ENCODE peak calls at places on chromosomes 4 and X, in four cellular contexts. Y is HEK293T, A is K562, V is GM12878. X is an unnamed sample.

GRCh38 chrX:56764153-56764974 is 35.3 kb downstream of the NBDY start:
- DNase-seq in Y (peak; percentile 60), A (peak; percentile 39), V (peak; percentile 99), X (peak; percentile 48)

GRCh38 chrX:54509401-54509800 is 13.4 kb upstream of the FGD1 start:
- DNase-seq in Y (no peak), A (no peak), V (no peak), X (no peak)

GRCh38 chr4:153154010-153154975 is 50.0 kb upstream of the TRIM2 start:
- DNase-seq in Y (no peak), A (no peak), V (no peak), X (no peak)

GRCh38 chrX:48917139-48917980 is 1.5 kb downstream of the PIM2 start:
- DNase-seq in Y (peak; percentile 90), A (peak; percentile 76), V (peak; percentile 88), X (peak; percentile 88)

GRCh38 chr4:98565646-98566403 is 92.6 kb downstream of the TSPAN5 start:
- DNase-seq in Y (no peak), A (no peak), V (no peak), X (no peak)

GRCh38 chrX:22389544-22390243 is 117.0 kb downstream of the CBLL2 start:
- DNase-seq in Y (peak; percentile 16), A (no peak), V (no peak), X (no peak)

GRCh38 chr4:112173593-112174559 is 28.6 kb downstream of the FAM241A start:
- DNase-seq in Y (no peak), A (no peak), V (no peak), X (no peak)

GRCh38 chr4:25953740-25954139 is 39.7 kb downstream of the SMIM20 start:
- DNase-seq in Y (no peak), A (no peak), V (no peak), X (peak; percentile 21)

GRCh38 chr4:141099326-141099725 is 33.9 kb downstream of the RNF150 start:
- DNase-seq in Y (no peak), A (no peak), V (no peak), X (no peak)

GRCh38 chrX:78593701-78594100 is 65.4 kb downstream of the RTL3 start:
- DNase-seq in Y (no peak), A (no peak), V (no peak), X (no peak)

GRCh38 chrX:147912093-147912801 is 528 bp downstream of the FMR1 start:
- DNase-seq in Y (peak; percentile 34), A (peak; percentile 15), V (no peak), X (no peak)

GRCh38 chr4:52627876-52628275 is 31.2 kb downstream of the USP46 start:
- DNase-seq in Y (no peak), A (no peak), V (no peak), X (no peak)

GRCh38 chr4:65865489-65865888 is 195.2 kb upstream of the EPHA5 start:
- DNase-seq in Y (peak; percentile 18), A (no peak), V (no peak), X (peak; percentile 13)

GRCh38 chrX:45472968-45473367 is 272.3 kb upstream of the DIPK2B start:
- DNase-seq in Y (no peak), A (no peak), V (no peak), X (no peak)

GRCh38 chrX:13939741-13940597 is 89.7 kb downstream of the GEMIN8 start:
- DNase-seq in Y (no peak), A (no peak), V (no peak), X (no peak)

GRCh38 chr4:36676139-36677050 is 395.0 kb downstream of the DTHD1 start:
- DNase-seq in Y (no peak), A (no peak), V (no peak), X (no peak)

GRCh38 chr4:104516884-104517283 is 22.2 kb upstream of the CXXC4 start:
- DNase-seq in Y (no peak), A (no peak), V (no peak), X (no peak)

GRCh38 chr4:163391756-163392155 is 48.1 kb downstream of the NPY5R start:
- DNase-seq in Y (no peak), A (no peak), V (no peak), X (no peak)

GRCh38 chr4:120616041-120616440 is 306.5 kb downstream of the PRDM5 start:
- DNase-seq in Y (no peak), A (no peak), V (no peak), X (no peak)

GRCh38 chr4:2827874-2828751 is 15.5 kb upstream of the ADD1 start:
- DNase-seq in Y (no peak), A (no peak), V (no peak), X (no peak)

GRCh38 chr4:24024157-24024556 is 134.3 kb upstream of the PPARGC1A start:
- DNase-seq in Y (no peak), A (no peak), V (no peak), X (no peak)

GRCh38 chr4:24024597-24024996 is 134.8 kb upstream of the PPARGC1A start:
- DNase-seq in Y (no peak), A (no peak), V (no peak), X (no peak)
- TF ChIP-seq TARDBP in Y (no peak), A (no peak), V (no peak), X (no peak)

DNA sequence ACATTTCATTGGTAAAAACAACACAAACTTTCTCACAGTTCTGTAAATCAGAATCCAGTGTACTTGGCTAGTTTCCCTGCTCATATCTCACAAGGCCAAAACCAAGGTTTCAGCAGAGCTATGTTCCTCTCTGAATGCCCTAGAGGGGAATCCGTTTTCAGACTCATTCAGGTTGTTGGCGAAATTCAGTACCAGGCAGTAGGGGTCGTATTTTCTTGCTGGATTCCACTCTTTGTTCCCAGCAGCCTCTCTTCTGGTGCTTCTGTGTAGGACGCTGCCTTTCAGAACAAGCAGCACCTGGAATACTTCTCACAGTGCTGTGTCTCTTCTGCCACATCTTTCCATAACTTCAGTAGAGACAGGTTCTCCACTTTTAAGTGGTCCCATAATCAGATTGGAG is 351.9 kb downstream of the PCDH18 start:
- DNase-seq in Y (peak; percentile 28), A (no peak), V (no peak), X (no peak)
- TF ChIP-seq TARDBP in Y (no peak), A (no peak), V (no peak), X (no peak)

GRCh38 chrX:1601051-1601767 is 9.8 kb downstream of the AKAP17A start:
- DNase-seq in Y (no peak), A (no peak), V (no peak), X (no peak)
- TF ChIP-seq TARDBP in Y (no peak), A (no peak), V (no peak), X (no peak)

DNA sequence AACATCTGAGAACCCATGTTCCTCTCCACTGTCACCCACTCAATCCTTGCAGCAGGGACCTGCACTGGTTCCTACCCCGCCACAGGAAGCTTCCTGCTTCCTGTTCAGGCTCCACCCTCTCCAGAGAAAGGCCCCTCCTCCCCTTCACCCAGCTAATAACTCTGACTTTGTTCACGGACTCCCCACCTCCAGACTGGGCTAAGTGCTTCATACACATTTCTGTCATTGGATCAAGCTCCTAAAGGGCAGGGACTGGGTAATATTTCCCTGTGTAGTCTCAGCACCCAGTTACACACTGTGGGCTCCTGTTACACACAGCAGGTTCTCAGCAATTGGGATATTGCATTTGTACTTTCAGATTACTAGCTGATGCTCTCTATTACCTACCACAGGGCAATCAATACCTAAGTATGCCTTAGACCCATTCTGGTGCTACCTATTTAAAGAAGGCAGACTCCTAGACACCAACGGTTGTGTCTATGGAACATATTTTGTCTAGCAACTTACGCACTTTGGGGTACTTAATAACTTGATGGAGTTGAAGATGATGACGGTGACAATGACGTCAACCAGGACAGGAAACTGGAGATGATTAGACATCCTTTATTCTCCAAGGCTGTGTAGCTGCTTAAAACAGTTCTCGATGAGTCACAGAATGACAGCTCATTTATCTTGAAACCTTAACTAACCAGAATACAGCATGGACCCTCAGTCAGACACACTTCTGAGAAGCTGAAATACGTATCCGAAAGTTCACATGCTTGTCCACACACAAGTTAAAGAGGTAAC is 58.1 kb downstream of the MAML3 start:
- DNase-seq in Y (no peak), A (no peak), V (no peak), X (no peak)
- TF ChIP-seq TARDBP in Y (no peak), A (no peak), V (no peak), X (no peak)

GRCh38 chr4:8127051-8127798 is 31.4 kb downstream of the ABLIM2 start:
- DNase-seq in Y (no peak), A (no peak), V (no peak), X (no peak)
- TF ChIP-seq TARDBP in Y (no peak), A (no peak), V (no peak), X (no peak)

DNA sequence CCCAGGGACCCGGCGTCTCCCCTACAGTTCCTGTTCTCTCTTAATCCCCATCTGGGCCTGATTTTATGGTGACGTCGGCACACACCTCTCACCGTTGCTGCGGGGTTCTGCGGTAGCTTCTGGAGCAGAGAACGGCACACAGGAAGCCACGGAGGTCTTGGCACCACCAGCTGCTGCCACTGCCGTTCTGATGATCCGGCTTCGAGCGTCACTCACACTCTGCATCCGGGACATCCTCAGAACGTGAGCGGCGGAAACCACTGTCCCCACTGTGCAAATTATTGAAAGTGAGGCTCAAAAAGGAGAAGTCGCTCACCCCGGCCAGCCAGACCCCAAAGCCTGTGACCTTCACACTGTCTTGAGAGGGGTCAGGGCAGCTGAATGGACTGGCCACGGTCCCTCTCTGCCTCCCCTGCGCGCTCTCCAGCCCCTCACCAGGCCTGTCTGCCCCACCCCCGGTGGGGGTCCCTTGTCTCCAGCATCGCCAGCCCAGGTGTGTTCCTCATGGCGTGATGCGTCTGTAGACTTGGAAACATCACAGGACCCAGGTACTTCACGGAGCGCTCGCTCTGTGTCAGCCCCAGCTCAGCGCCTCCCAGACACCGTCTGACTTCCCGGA is 201.1 kb downstream of the AFAP1 start:
- DNase-seq in Y (no peak), A (no peak), V (no peak), X (no peak)
- TF ChIP-seq TARDBP in Y (no peak), A (no peak), V (no peak), X (no peak)

GRCh38 chr4:24094726-24095125 is 204.9 kb upstream of the PPARGC1A start:
- DNase-seq in Y (no peak), A (no peak), V (no peak), X (no peak)
- TF ChIP-seq TARDBP in Y (no peak), A (no peak), V (no peak), X (no peak)

GRCh38 chrX:140342410-140342809 is 162.5 kb downstream of the SOX3 start:
- DNase-seq in Y (no peak), A (no peak), V (no peak), X (no peak)

GRCh38 chrX:140343226-140343873 is 161.5 kb downstream of the SOX3 start:
- DNase-seq in Y (no peak), A (no peak), V (no peak), X (no peak)

DNA sequence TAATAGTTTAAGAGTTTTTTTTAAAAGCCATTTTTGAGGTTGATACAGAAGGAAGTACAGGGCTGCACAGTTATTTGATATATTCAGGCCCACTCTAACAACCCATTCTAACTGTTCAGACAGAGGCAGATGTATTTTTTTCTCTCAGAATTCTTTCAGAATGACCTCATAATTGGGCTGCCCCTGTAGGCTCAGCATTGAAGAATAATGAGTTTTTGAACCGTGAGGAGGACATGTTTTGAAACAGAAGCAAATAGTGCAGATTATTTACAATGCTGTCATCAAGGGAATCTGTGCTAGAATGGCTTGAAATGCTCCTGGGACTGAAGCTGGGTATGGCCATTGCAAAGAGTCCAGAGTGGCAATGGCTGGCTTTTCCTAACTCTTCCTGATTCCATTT is 158.2 kb downstream of the SOX3 start:
- DNase-seq in Y (no peak), A (no peak), V (no peak), X (no peak)
- TF ChIP-seq TARDBP in Y (no peak), A (no peak), V (no peak), X (no peak)

X was measured in HepG2.